ENCODE peak calls at places on chromosomes 6 and 20, in ten cellular contexts. V is neural crest cell, F is BJ, E is tibial artery, I is colonic mucosa, M is choroid plexus epithelial cell, D is type B pancreatic cell, Q is AG04450, R is nephron progenitor cell, H is OCI-LY7. Z is an unnamed sample.

GRCh38 chr20:21554985-21555384 is 41.1 kb upstream of the NKX2-2 start:
- DNase-seq in V (no peak), F (no peak), E (no peak), I (no peak), M (no peak), D (peak), Q (no peak), R (no peak), H (no peak), Z (no peak)

GRCh38 chr20:63342561-63343459 is 18.3 kb downstream of the CHRNA4 start:
- DNase-seq in V (no peak), F (no peak), E (no peak), I (no peak), M (no peak), D (no peak), Q (no peak), R (no peak), H (no peak), Z (no peak)

GRCh38 chr6:53735896-53736295 is 58.9 kb upstream of the LRRC1 start:
- DNase-seq in V (no peak), F (no peak), E (no peak), I (no peak), M (no peak), D (no peak), Q (no peak), R (no peak), H (no peak), Z (no peak)

GRCh38 chr6:114063956-114064355 is 93.0 kb upstream of the HDAC2 start:
- DNase-seq in V (no peak), F (no peak), E (no peak), I (no peak), M (peak), D (no peak), Q (no peak), R (no peak), H (no peak), Z (no peak)

GRCh38 chr6:33904050-33904827 is 100.4 kb upstream of the MLN start:
- DNase-seq in V (peak), F (no peak), E (no peak), I (peak), M (peak), D (no peak), Q (no peak), R (peak), H (no peak), Z (no peak)

GRCh38 chr6:139588076-139588639 is 213.7 kb upstream of the CITED2 start:
- DNase-seq in V (no peak), F (no peak), E (no peak), I (peak), M (peak), D (no peak), Q (no peak), R (no peak), H (no peak), Z (no peak)

GRCh38 chr6:37696841-37697735 is 595 bp downstream of the MDGA1 start:
- DNase-seq in V (peak), F (no peak), E (no peak), I (no peak), M (peak), D (no peak), Q (no peak), R (peak), H (no peak), Z (no peak)

GRCh38 chr6:111642463-111643158 is 36.9 kb upstream of the TRAF3IP2 start:
- DNase-seq in V (peak), F (no peak), E (peak), I (peak), M (peak), D (peak), Q (peak), R (peak), H (peak), Z (peak)

GRCh38 chr6:12331951-12332749 is 42.0 kb downstream of the EDN1 start:
- DNase-seq in V (no peak), F (no peak), E (no peak), I (peak), M (peak), D (no peak), Q (no peak), R (no peak), H (no peak), Z (no peak)

GRCh38 chr6:30325150-30325872 is 1.4 kb upstream of the TRIM39 start:
- DNase-seq in V (peak), F (no peak), E (peak), I (peak), M (peak), D (no peak), Q (no peak), R (peak), H (peak), Z (no peak)

GRCh38 chr6:33316603-33317417 is 734 bp downstream of the ZBTB22 start:
- DNase-seq in V (no peak), F (no peak), E (no peak), I (no peak), M (no peak), D (no peak), Q (no peak), R (no peak), H (no peak), Z (no peak)

GRCh38 chr20:60751826-60752225 is 500.2 kb upstream of the CDH4 start:
- DNase-seq in V (no peak), F (no peak), E (no peak), I (no peak), M (no peak), D (no peak), Q (no peak), R (no peak), H (no peak), Z (no peak)

GRCh38 chr20:24708411-24709295 is 239.2 kb downstream of the SYNDIG1 start:
- DNase-seq in V (no peak), F (no peak), E (no peak), I (no peak), M (peak), D (no peak), Q (no peak), R (no peak), H (no peak), Z (no peak)

GRCh38 chr6:166286831-166287271 is 21.3 kb downstream of the PRR18 start:
- DNase-seq in V (no peak), F (no peak), E (no peak), I (no peak), M (no peak), D (no peak), Q (no peak), R (no peak), H (peak), Z (no peak)

GRCh38 chr6:160254467-160255312 is 3.9 kb downstream of the SLC22A2 start:
- DNase-seq in V (no peak), F (no peak), E (no peak), I (peak), M (no peak), D (no peak), Q (no peak), R (no peak), H (no peak), Z (no peak)

GRCh38 chr6:118667988-118668387 is 16.6 kb upstream of the CEP85L start:
- DNase-seq in V (no peak), F (no peak), E (no peak), I (no peak), M (peak), D (no peak), Q (no peak), R (no peak), H (no peak), Z (no peak)

GRCh38 chr6:43897571-43898302 is 127.7 kb downstream of the VEGFA start:
- DNase-seq in V (no peak), F (no peak), E (no peak), I (no peak), M (no peak), D (no peak), Q (no peak), R (no peak), H (no peak), Z (no peak)

GRCh38 chr6:71394001-71394432 is 105.4 kb downstream of the OGFRL1 start:
- DNase-seq in V (no peak), F (no peak), E (no peak), I (no peak), M (peak), D (no peak), Q (no peak), R (no peak), H (no peak), Z (no peak)

GRCh38 chr6:156698239-156699016 is 78.8 kb upstream of the ARID1B start:
- DNase-seq in V (no peak), F (no peak), E (no peak), I (no peak), M (no peak), D (no peak), Q (no peak), R (no peak), H (peak), Z (no peak)

GRCh38 chr6:70124882-70125535 is 177.9 kb downstream of the COL9A1 start:
- DNase-seq in V (no peak), F (peak), E (no peak), I (peak), M (peak), D (no peak), Q (no peak), R (no peak), H (no peak), Z (no peak)

DNA sequence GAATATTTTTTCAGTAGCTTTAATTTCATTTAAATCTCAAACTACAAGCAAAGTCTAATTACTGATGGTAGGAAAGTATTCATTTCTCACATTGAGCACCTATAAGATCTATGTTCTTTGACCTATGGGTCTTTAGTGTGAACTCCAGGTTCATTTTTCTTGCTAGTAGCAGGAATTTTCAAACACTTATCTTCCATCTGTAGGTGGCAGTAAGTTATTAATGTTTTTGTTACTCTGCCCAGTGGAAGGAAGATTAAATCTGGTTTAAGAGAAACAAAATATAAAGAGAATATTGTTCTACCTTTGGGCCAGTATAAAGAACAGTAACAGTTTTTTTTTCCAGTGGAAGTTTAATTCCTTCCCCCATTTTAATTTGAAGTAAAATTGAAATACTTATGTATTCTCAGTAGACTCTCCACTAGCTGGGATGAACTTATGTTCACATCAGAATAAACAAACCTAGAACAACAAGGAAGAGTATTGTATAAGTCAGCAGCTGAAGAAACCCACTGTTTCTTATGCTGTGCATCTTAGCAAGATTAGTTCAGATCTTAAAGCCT is 328.2 kb downstream of the PHF3 start:
- DNase-seq in V (no peak), F (no peak), E (no peak), I (no peak), M (peak), D (no peak), Q (no peak), R (no peak), H (no peak), Z (no peak)
- TF ChIP-seq CTCF in V (no peak), F (no peak), E (no peak), I (no peak), M (no peak), D (no peak), Q (no peak), R (no peak), H (no peak), Z (no peak)

DNA sequence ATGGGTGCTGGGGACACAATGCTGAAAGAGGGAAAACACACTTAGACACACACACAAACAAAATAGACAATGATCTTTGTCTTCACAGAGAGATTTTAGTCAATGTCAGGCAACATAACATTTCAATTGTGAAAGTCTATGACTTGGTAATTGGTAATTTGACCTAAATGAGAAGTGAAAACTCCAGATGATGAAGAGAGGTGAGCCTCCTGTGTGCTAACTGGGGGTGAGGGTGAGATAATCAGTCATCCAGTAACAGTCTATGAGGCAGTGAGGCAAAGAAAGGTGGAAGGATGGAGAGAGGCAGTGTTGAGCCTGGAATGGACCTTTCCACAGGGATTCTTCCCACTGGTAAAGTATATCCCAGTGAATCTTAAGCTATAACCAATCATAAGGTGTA is 744.2 kb downstream of the MAFB start:
- DNase-seq in V (no peak), F (no peak), E (no peak), I (no peak), M (no peak), D (no peak), Q (no peak), R (no peak), H (no peak), Z (no peak)
- TF ChIP-seq CTCF in V (no peak), F (no peak), E (no peak), I (no peak), M (no peak), D (no peak), Q (no peak), R (no peak), H (no peak), Z (no peak)

GRCh38 chr20:18307301-18307700 is 19.0 kb downstream of the ZNF133 start:
- DNase-seq in V (no peak), F (no peak), E (no peak), I (no peak), M (no peak), D (no peak), Q (no peak), R (no peak), H (no peak), Z (no peak)

GRCh38 chr20:18299364-18299763 is 11.0 kb downstream of the ZNF133 start:
- DNase-seq in V (no peak), F (no peak), E (no peak), I (no peak), M (no peak), D (no peak), Q (no peak), R (no peak), H (no peak), Z (no peak)

GRCh38 chr20:18310592-18310991 is 22.3 kb downstream of the ZNF133 start:
- DNase-seq in V (no peak), F (no peak), E (no peak), I (no peak), M (no peak), D (no peak), Q (no peak), R (no peak), H (no peak), Z (no peak)

GRCh38 chr20:18304618-18305017 is 16.3 kb downstream of the ZNF133 start:
- DNase-seq in V (no peak), F (no peak), E (no peak), I (no peak), M (peak), D (no peak), Q (no peak), R (no peak), H (no peak), Z (no peak)
- TF ChIP-seq CTCF in V (peak), F (no peak), E (no peak), I (no peak), M (peak), D (peak), Q (peak), R (peak), H (peak), Z (no peak)

DNA sequence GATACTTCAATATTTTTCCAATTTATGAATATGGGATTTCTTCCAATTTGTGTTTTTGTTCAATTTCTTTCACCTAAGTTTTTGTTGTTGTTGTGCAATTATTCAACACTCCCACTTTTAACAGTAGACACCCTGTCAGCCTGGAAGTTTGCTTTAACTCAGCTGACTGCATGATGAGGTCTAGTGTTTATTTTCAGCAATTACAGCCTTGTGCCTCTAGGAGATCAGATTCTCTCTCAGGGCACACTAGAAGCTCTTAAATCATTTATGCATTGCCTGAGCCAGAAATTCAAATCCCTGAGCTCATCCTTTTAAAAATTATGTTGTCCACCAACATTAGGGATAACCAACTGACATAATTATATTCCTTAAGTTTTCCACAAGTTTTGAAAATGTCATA is 85.7 kb downstream of the MRAP2 start:
- DNase-seq in V (no peak), F (no peak), E (no peak), I (no peak), M (peak), D (no peak), Q (no peak), R (no peak), H (no peak), Z (no peak)
- TF ChIP-seq CTCF in V (no peak), F (no peak), E (no peak), I (no peak), M (peak), D (peak), Q (no peak), R (no peak), H (peak), Z (no peak)

Z was measured in uterus.